ENCODE peak calls at places on chromosome 20, in five cellular contexts. J is cardiac muscle cell, C is tibial artery, Z is stomach, I is upper lobe of right lung. B is an unnamed sample. For H3K36me3, the result is how much of the 10 kb centered on the place peaks cover.

GRCh38 chr20:64189986-64190385 is 25.7 kb downstream of the MYT1 start:
- DNase-seq in J (no peak), C (no peak), Z (no peak), I (no peak), B (no peak)

GRCh38 chr20:7893019-7893730 is 47.1 kb downstream of the HAO1 start:
- DNase-seq in J (peak), C (no peak), Z (no peak), I (no peak), B (no peak)

GRCh38 chr20:14284443-14284842 is 53.0 kb downstream of the FLRT3 start:
- DNase-seq in J (no peak), C (no peak), Z (no peak), I (no peak), B (no peak)

GRCh38 chr20:62900052-62900691 is 26.1 kb downstream of the DIDO1 start:
- DNase-seq in J (peak), C (peak), Z (peak), I (peak), B (no peak)

GRCh38 chr20:21701171-21701876 is 4.1 kb upstream of the PAX1 start:
- DNase-seq in J (no peak), C (no peak), Z (no peak), I (no peak), B (no peak)

GRCh38 chr20:21127201-21127981 is 1.5 kb downstream of the KIZ start:
- DNase-seq in J (no peak), C (no peak), Z (no peak), I (no peak), B (no peak)

GRCh38 chr20:6489361-6490154 is 277.9 kb upstream of the BMP2 start:
- DNase-seq in J (no peak), C (no peak), Z (no peak), I (no peak), B (no peak)

GRCh38 chr20:21147593-21147992 is 21.7 kb downstream of the KIZ start:
- DNase-seq in J (peak), C (no peak), Z (no peak), I (no peak), B (no peak)

GRCh38 chr20:14498809-14499208 is 161.4 kb upstream of the FLRT3 start:
- DNase-seq in J (no peak), C (no peak), Z (no peak), I (no peak), B (no peak)

GRCh38 chr20:33488201-33488600 is 1.7 kb upstream of the CBFA2T2 start:
- DNase-seq in J (no peak), C (peak), Z (no peak), I (peak), B (no peak)

DNA sequence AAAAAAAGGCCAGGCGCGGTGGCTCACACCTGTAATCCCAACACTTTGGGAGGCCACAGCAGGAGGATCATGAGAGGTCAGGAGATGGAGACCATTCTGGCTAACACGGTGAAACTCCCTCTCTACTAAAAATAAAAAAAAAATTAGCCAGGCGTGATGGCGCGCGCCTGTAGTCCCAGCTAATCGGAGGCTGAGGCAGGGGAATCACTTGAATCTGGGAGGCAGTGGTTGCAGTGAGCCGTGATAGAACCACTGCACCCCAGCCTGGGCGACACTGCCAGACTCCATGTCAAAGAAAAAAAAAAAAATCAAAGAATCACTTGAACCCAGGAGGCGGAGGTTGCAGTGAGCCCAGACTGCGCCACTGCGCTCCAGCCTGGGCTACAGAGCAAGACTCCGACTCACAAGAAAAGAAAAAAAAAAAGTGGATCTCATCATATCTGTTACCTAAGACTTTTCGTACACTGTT is 4.2 kb downstream of the RBM39 start:
- DNase-seq in J (no peak), C (no peak), Z (no peak), I (no peak), B (no peak)
- H3K36me3 ChIP-seq in J (half or more), C (half or more), Z (half or more), I (half or more), B (under half)

DNA sequence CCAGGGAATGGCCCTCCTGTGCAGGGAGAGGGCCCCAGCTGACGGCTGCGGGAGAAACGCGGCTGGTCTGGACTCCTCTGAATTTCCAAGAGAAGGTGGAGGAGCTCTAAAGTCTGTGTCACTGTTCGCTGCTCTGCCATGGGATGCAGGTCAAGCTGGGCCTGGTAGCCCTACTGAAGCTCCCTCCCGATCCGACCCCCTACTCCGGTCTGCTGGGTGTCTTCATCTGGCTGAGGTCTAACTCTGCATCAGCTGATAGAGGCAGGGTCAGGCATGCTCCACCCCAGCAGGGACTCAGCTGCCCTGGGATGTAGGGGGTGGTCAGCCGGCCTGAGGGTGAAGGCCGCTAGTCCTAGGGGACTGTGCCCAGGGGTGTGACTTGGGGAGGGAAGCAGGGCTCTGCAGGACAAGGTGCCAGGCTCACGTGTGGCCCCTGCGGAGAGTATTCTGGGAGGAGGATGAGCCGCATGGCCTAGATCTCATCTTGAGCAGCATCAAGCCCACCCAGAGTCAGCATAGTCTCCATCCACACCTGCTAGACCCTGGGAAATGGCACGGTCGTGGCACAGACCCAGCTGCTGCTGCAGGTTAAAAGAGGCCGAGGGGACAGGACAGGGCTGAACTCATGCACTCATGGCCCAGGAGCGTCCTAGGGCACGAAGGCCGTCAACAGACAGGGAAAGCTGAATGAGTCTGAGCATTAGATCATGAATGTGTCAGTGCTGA is 1.4 kb downstream of the CST3 start:
- DNase-seq in J (no peak), C (no peak), Z (no peak), I (no peak), B (no peak)
- H3K4me3 ChIP-seq in J (no peak), C (peak), Z (peak), I (peak), B (peak)

DNA sequence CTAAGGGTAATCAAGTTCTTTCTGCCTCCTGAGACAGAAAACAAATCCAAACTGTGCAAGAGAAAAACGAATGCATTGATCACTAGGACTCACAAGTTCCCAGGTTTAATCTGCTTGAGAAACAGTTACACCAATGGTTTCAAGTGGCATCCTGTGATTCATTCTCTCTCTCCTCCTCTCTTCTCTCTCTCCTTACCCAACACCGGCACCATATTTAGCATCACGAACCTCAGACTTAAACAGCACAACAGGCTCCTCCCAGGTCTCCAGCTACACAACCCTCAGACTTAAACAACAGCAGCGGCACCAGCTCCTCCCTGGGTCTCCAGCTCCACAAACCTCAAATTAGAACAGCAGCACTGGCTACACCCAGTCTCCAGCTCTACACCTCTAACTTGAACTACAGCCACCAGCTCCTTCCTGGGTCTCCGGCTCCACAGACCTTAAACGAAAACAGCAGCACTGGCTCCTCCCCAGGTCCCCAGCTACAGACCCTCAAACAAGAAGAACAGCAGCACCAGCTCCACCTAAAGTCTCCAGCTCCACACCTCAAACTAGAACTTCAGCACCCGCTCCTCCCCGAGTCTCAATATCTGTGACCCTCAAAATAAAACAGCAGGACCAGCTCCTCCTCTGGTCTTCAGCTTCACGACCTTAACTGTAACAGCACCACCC is 355.9 kb downstream of the PREX1 start:
- DNase-seq in J (no peak), C (no peak), Z (no peak), I (no peak), B (no peak)
- TF ChIP-seq CTCF in J (no peak), C (no peak), Z (no peak), I (no peak), B (no peak)

GRCh38 chr20:57653546-57653900 is 33.3 kb upstream of the ZBP1 start:
- DNase-seq in J (no peak), C (no peak), Z (no peak), I (peak), B (no peak)

GRCh38 chr20:57654363-57654997 is 34.3 kb upstream of the ZBP1 start:
- DNase-seq in J (peak), C (peak), Z (peak), I (peak), B (no peak)

GRCh38 chr20:57653910-57654309 is 33.7 kb upstream of the ZBP1 start:
- DNase-seq in J (no peak), C (no peak), Z (no peak), I (peak), B (no peak)

GRCh38 chr20:57651977-57652864 is 32.0 kb upstream of the ZBP1 start:
- DNase-seq in J (no peak), C (peak), Z (peak), I (peak), B (no peak)

DNA sequence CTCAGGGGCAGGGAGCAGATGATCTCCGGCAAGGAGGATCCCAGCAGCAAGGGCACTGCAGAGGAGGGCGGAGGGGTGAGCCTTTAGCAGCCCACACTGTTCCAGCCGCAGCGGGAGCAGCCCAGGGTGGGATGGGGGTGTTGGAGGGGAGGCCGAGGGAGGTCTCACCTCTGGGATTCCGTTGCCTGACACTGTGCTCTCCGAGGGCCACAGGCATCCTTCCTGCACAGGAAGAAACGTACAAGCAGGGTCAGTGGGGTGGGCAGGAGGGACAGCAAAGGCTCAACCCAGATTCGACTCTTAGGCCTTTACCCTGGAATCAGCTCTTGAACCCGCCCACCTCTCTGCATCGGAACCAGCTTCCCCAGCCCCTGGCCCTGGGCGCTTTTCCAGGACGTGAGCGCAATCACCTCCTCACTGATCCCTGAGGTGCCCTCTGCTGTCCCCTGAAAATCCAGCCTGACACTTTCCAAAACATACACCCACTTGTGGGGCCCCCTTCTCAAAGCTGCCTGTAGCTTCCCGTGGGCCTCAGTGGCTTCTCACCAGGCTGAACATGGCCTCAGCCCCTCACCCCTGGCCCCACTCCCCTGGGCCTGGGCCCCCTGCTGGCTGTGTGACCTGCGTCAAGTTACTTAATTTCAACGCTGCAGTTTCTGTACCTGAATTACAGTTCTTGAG is 32.8 kb upstream of the ZBP1 start:
- DNase-seq in J (no peak), C (peak), Z (peak), I (peak), B (no peak)
- H3K36me3 ChIP-seq in J (under half), C (half or more), Z (under half), I (under half), B (under half)

GRCh38 chr20:38164069-38164468 is 1.0 kb downstream of the TGM2 start:
- DNase-seq in J (no peak), C (peak), Z (no peak), I (no peak), B (no peak)

GRCh38 chr20:38161412-38161774 is 3.7 kb downstream of the TGM2 start:
- DNase-seq in J (no peak), C (peak), Z (no peak), I (peak), B (no peak)

GRCh38 chr20:38164624-38165088 is 414 bp downstream of the TGM2 start:
- DNase-seq in J (no peak), C (no peak), Z (no peak), I (no peak), B (no peak)

GRCh38 chr20:38162149-38162548 is 2.9 kb downstream of the TGM2 start:
- DNase-seq in J (no peak), C (no peak), Z (no peak), I (no peak), B (no peak)

DNA sequence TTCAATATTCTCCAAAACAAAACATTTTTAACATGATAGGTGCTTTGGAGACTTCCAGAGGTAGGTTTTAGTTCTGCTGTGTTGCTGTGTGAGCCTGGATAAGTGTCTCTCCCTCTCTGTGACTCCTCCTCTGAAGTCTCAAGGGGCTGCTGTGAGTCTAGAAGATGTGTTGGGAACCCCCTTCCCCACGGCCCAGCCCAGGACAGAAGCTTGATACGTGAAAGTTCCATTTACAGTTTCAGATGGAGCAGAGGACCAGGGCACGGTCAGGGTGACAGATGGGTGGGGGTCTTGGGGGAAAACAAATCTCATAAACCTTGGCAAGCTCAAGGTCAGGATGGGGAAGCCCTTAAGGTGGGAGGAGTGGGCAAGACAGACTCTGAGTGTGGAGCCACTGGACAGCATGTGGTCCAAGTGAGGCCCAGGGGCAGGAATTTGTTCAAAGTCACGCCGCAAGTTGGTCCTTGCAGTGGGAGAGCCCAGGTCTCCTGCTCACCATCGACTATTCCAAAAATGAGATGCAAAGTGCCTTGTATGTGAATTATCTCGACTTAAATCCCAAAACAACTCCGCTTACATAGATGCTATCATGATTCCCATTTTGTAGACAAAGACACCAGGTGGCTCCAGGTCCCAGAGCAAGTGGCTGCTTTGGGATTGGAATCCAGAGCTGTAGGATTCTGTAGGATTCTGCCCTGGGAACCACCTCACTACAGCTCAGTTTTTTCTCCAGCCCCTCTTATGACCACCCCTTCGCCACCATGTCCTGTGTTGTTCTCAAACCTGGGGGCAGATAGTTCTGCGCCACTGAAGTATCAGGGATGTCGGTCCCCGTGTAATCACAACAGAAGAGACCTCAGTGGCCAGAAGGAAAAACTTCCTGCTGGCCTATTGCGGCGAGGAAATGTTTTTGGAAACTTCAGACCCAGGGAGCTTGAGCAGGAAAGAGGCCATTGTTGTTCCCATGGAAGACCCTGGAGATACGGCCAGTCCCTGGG is 1.9 kb downstream of the TGM2 start:
- DNase-seq in J (no peak), C (peak), Z (no peak), I (no peak), B (no peak)
- H3K4me3 ChIP-seq in J (no peak), C (peak), Z (peak), I (peak), B (peak)

B was measured in BJ.